ENCODE peak calls at places on chromosomes 5 and 9, in five cellular contexts. J, Y, S, O and A are unnamed samples.

GRCh38 chr9:37943329-37944265 is 39.7 kb upstream of the SLC25A51 start:
- DNase-seq in J (no peak), Y (no peak), S (peak), O (no peak), A (no peak)

GRCh38 chr9:113523421-113524141 is 60.1 kb downstream of the RGS3 start:
- DNase-seq in J (peak), Y (no peak), S (peak), O (peak), A (peak)

GRCh38 chr5:89628876-89629635 is 746.1 kb upstream of the MEF2C start:
- DNase-seq in J (no peak), Y (no peak), S (peak), O (no peak), A (no peak)

GRCh38 chr9:109923371-109923770 is 143.4 kb downstream of the PALM2AKAP2 start:
- DNase-seq in J (no peak), Y (no peak), S (no peak), O (no peak), A (no peak)

GRCh38 chr9:92762781-92763708 is 1.6 kb downstream of the BICD2 start:
- DNase-seq in J (peak), Y (no peak), S (no peak), O (no peak), A (no peak)

GRCh38 chr5:1763548-1763911 is 36.1 kb downstream of the MRPL36 start:
- DNase-seq in J (peak), Y (peak), S (peak), O (no peak), A (peak)

GRCh38 chr5:159451197-159452052 is 121.1 kb upstream of the IL12B start:
- DNase-seq in J (no peak), Y (peak), S (peak), O (no peak), A (no peak)

GRCh38 chr5:72506150-72506549 is 1.1 kb downstream of the ZNF366 start:
- DNase-seq in J (no peak), Y (no peak), S (no peak), O (no peak), A (no peak)

GRCh38 chr9:93822229-93822628 is 132.9 kb downstream of the BARX1 start:
- DNase-seq in J (no peak), Y (no peak), S (no peak), O (no peak), A (no peak)

GRCh38 chr5:14201325-14202061 is 58.4 kb downstream of the TRIO start:
- DNase-seq in J (no peak), Y (no peak), S (peak), O (no peak), A (no peak)

GRCh38 chr5:176570044-176570443 is 20.9 kb downstream of the CDHR2 start:
- DNase-seq in J (no peak), Y (no peak), S (peak), O (no peak), A (no peak)

GRCh38 chr5:159316519-159317383 is 13.5 kb downstream of the IL12B start:
- DNase-seq in J (no peak), Y (peak), S (peak), O (peak), A (no peak)

GRCh38 chr9:136345281-136346156 is 18.0 kb downstream of the DNLZ start:
- DNase-seq in J (peak), Y (peak), S (peak), O (no peak), A (no peak)

GRCh38 chr9:134286513-134287245 is 39.6 kb upstream of the RXRA start:
- DNase-seq in J (no peak), Y (no peak), S (no peak), O (no peak), A (no peak)

GRCh38 chr5:113846941-113847340 is 333.4 kb downstream of the YTHDC2 start:
- DNase-seq in J (no peak), Y (no peak), S (no peak), O (no peak), A (no peak)

GRCh38 chr5:39826051-39826450 is 401.3 kb upstream of the DAB2 start:
- DNase-seq in J (no peak), Y (no peak), S (no peak), O (no peak), A (no peak)

GRCh38 chr5:162786234-162786633 is 651.2 kb upstream of the CCNG1 start:
- DNase-seq in J (no peak), Y (no peak), S (peak), O (no peak), A (no peak)

GRCh38 chr5:157497875-157498611 is 38.0 kb downstream of the NIPAL4 start:
- DNase-seq in J (no peak), Y (no peak), S (no peak), O (no peak), A (no peak)

GRCh38 chr9:38023661-38024035 is 45.4 kb downstream of the SHB start:
- DNase-seq in J (no peak), Y (no peak), S (no peak), O (no peak), A (no peak)

GRCh38 chr5:23727271-23727670 is 219.9 kb downstream of the PRDM9 start:
- DNase-seq in J (no peak), Y (no peak), S (no peak), O (no peak), A (no peak)

GRCh38 chr5:108588323-108588722 is 159.4 kb upstream of the FER start:
- DNase-seq in J (no peak), Y (no peak), S (no peak), O (no peak), A (no peak)

GRCh38 chr9:1018121-1018520 is 32.0 kb upstream of the DMRT2 start:
- DNase-seq in J (no peak), Y (peak), S (peak), O (no peak), A (peak)

GRCh38 chr5:82092-82491 is 9.9 kb upstream of the PLEKHG4B start:
- DNase-seq in J (no peak), Y (no peak), S (peak), O (no peak), A (no peak)

GRCh38 chr9:127004946-127005769 is 90.6 kb downstream of the RALGPS1 start:
- DNase-seq in J (no peak), Y (no peak), S (peak), O (peak), A (peak)

GRCh38 chr5:171418316-171418981 is 998 bp upstream of the FGF18 start:
- DNase-seq in J (peak), Y (peak), S (peak), O (no peak), A (peak)

GRCh38 chr9:124602204-124602603 is 95.0 kb upstream of the NR5A1 start:
- DNase-seq in J (no peak), Y (no peak), S (no peak), O (no peak), A (no peak)

GRCh38 chr9:131562032-131562959 is 17.0 kb downstream of the PRRT1B start:
- DNase-seq in J (no peak), Y (no peak), S (peak), O (no peak), A (no peak)

GRCh38 chr5:24905123-24905522 is 260.3 kb upstream of the CDH10 start:
- DNase-seq in J (no peak), Y (peak), S (no peak), O (no peak), A (no peak)

GRCh38 chr5:108924457-108924961 is 176.8 kb downstream of the FER start:
- DNase-seq in J (no peak), Y (no peak), S (no peak), O (no peak), A (no peak)

GRCh38 chr9:131986089-131986488 is 93.6 kb downstream of the MED27 start:
- DNase-seq in J (no peak), Y (no peak), S (no peak), O (no peak), A (no peak)

GRCh38 chr9:129568560-129569505 is 52.1 kb downstream of the C9orf50 start:
- DNase-seq in J (no peak), Y (no peak), S (no peak), O (no peak), A (no peak)

GRCh38 chr5:54852007-54852406 is 133.4 kb downstream of the ESM1 start:
- DNase-seq in J (no peak), Y (no peak), S (no peak), O (no peak), A (no peak)

GRCh38 chr5:33539192-33539591 is 98.4 kb downstream of the TARS1 start:
- DNase-seq in J (no peak), Y (no peak), S (peak), O (no peak), A (no peak)

GRCh38 chr9:20476912-20477311 is 145.4 kb downstream of the MLLT3 start:
- DNase-seq in J (no peak), Y (no peak), S (no peak), O (no peak), A (no peak)

GRCh38 chr9:126471084-126471611 is 142.6 kb upstream of the LMX1B start:
- DNase-seq in J (peak), Y (no peak), S (peak), O (peak), A (peak)

GRCh38 chr5:79562351-79563246 is 48.7 kb upstream of the HOMER1 start:
- DNase-seq in J (no peak), Y (no peak), S (peak), O (no peak), A (no peak)

GRCh38 chr5:102718819-102719218 is 36.3 kb upstream of the PAM start:
- DNase-seq in J (no peak), Y (no peak), S (no peak), O (no peak), A (no peak)